ENCODE peak calls at places on chromosomes 1 and 21, in five cellular contexts. One of them, this sample, is unnamed.

GRCh38 chr21:46245213-46245915 is 16.8 kb upstream of the LSS start:
- DNase-seq in pancreas: no peak
- DNase-seq in fibroblast of the aortic adventitia: no peak
- DNase-seq in mesothelial cell of epicardium: no peak
- DNase-seq in A549: no peak
- DNase-seq in this sample: no peak

GRCh38 chr1:119083479-119083878 is 57.0 kb downstream of the WARS2 start:
- DNase-seq in mesothelial cell of epicardium: no peak
- DNase-seq in A549: no peak
- DNase-seq in fibroblast of the aortic adventitia: no peak
- DNase-seq in pancreas: no peak
- DNase-seq in this sample: no peak

GRCh38 chr1:11550664-11551283 is 71.8 kb downstream of the DISP3 start:
- DNase-seq in A549: peak
- DNase-seq in pancreas: peak
- DNase-seq in fibroblast of the aortic adventitia: peak
- DNase-seq in mesothelial cell of epicardium: peak
- DNase-seq in this sample: peak

GRCh38 chr1:15249032-15249601 is 2.1 kb downstream of the FHAD1 start:
- DNase-seq in pancreas: no peak
- DNase-seq in A549: no peak
- DNase-seq in fibroblast of the aortic adventitia: no peak
- DNase-seq in mesothelial cell of epicardium: no peak
- DNase-seq in this sample: no peak

GRCh38 chr1:3011127-3011526 is 10.1 kb upstream of the ACTRT2 start:
- DNase-seq in fibroblast of the aortic adventitia: no peak
- DNase-seq in pancreas: no peak
- DNase-seq in A549: no peak
- DNase-seq in mesothelial cell of epicardium: no peak
- DNase-seq in this sample: no peak

GRCh38 chr1:23282967-23283366 is 61.1 kb downstream of the HNRNPR start:
- DNase-seq in A549: no peak
- DNase-seq in fibroblast of the aortic adventitia: peak
- DNase-seq in mesothelial cell of epicardium: no peak
- DNase-seq in pancreas: no peak
- DNase-seq in this sample: no peak

GRCh38 chr1:221810406-221810805 is 68.5 kb upstream of the DUSP10 start:
- DNase-seq in A549: no peak
- DNase-seq in fibroblast of the aortic adventitia: peak
- DNase-seq in mesothelial cell of epicardium: no peak
- DNase-seq in pancreas: no peak
- DNase-seq in this sample: no peak

GRCh38 chr1:225813250-225813964 is 3.5 kb downstream of the EPHX1 start:
- DNase-seq in A549: peak
- DNase-seq in mesothelial cell of epicardium: no peak
- DNase-seq in fibroblast of the aortic adventitia: peak
- DNase-seq in pancreas: no peak
- DNase-seq in this sample: no peak

GRCh38 chr1:116681343-116681899 is 13.9 kb upstream of the IGSF3 start:
- DNase-seq in fibroblast of the aortic adventitia: no peak
- DNase-seq in A549: no peak
- DNase-seq in pancreas: no peak
- DNase-seq in mesothelial cell of epicardium: no peak
- DNase-seq in this sample: no peak

GRCh38 chr1:64923294-64923718 is 43.0 kb downstream of the JAK1 start:
- DNase-seq in mesothelial cell of epicardium: no peak
- DNase-seq in pancreas: no peak
- DNase-seq in fibroblast of the aortic adventitia: peak
- DNase-seq in A549: no peak
- DNase-seq in this sample: no peak

GRCh38 chr1:114108741-114109255 is 44.9 kb downstream of the SYT6 start:
- DNase-seq in A549: no peak
- DNase-seq in mesothelial cell of epicardium: no peak
- DNase-seq in pancreas: no peak
- DNase-seq in fibroblast of the aortic adventitia: no peak
- DNase-seq in this sample: no peak

GRCh38 chr1:15848929-15849774 is 1.6 kb downstream of the SPEN start:
- DNase-seq in A549: peak
- DNase-seq in pancreas: peak
- DNase-seq in mesothelial cell of epicardium: peak
- DNase-seq in fibroblast of the aortic adventitia: peak
- DNase-seq in this sample: peak

GRCh38 chr1:241918879-241919278 is 38.7 kb upstream of the BECN2 start:
- DNase-seq in mesothelial cell of epicardium: no peak
- DNase-seq in pancreas: no peak
- DNase-seq in A549: no peak
- DNase-seq in fibroblast of the aortic adventitia: peak
- DNase-seq in this sample: no peak

GRCh38 chr21:16496594-16496993 is 766.8 kb downstream of the USP25 start:
- DNase-seq in mesothelial cell of epicardium: no peak
- DNase-seq in fibroblast of the aortic adventitia: no peak
- DNase-seq in pancreas: no peak
- DNase-seq in A549: no peak
- DNase-seq in this sample: no peak

GRCh38 chr1:68319907-68320306 is 87.6 kb upstream of the WLS start:
- DNase-seq in pancreas: no peak
- DNase-seq in mesothelial cell of epicardium: no peak
- DNase-seq in A549: no peak
- DNase-seq in fibroblast of the aortic adventitia: no peak
- DNase-seq in this sample: no peak

GRCh38 chr1:119220980-119221379 is 80.5 kb upstream of the WARS2 start:
- DNase-seq in mesothelial cell of epicardium: no peak
- DNase-seq in fibroblast of the aortic adventitia: peak
- DNase-seq in A549: no peak
- DNase-seq in pancreas: no peak
- DNase-seq in this sample: no peak

GRCh38 chr1:221023482-221023881 is 144.2 kb downstream of the HLX start:
- DNase-seq in pancreas: no peak
- DNase-seq in A549: no peak
- DNase-seq in fibroblast of the aortic adventitia: no peak
- DNase-seq in mesothelial cell of epicardium: no peak
- DNase-seq in this sample: no peak

GRCh38 chr1:14822493-14822892 is 224.0 kb downstream of the KAZN start:
- DNase-seq in mesothelial cell of epicardium: no peak
- DNase-seq in fibroblast of the aortic adventitia: no peak
- DNase-seq in A549: no peak
- DNase-seq in pancreas: no peak
- DNase-seq in this sample: no peak

GRCh38 chr1:99599678-99600175 is 46.2 kb upstream of the PALMD start:
- DNase-seq in pancreas: peak
- DNase-seq in mesothelial cell of epicardium: no peak
- DNase-seq in A549: peak
- DNase-seq in fibroblast of the aortic adventitia: peak
- DNase-seq in this sample: no peak

GRCh38 chr1:26574690-26575349 is 45.3 kb downstream of the RPS6KA1 start:
- DNase-seq in mesothelial cell of epicardium: no peak
- DNase-seq in pancreas: no peak
- DNase-seq in A549: no peak
- DNase-seq in fibroblast of the aortic adventitia: peak
- DNase-seq in this sample: no peak

GRCh38 chr1:16215882-16216753 is 3.7 kb upstream of the ARHGEF19 start:
- DNase-seq in pancreas: peak
- DNase-seq in A549: peak
- DNase-seq in fibroblast of the aortic adventitia: peak
- DNase-seq in mesothelial cell of epicardium: peak
- DNase-seq in this sample: peak

GRCh38 chr1:110390692-110391232 is at the start of gene SLC16A4:
- DNase-seq in mesothelial cell of epicardium: no peak
- DNase-seq in fibroblast of the aortic adventitia: peak
- DNase-seq in A549: peak
- DNase-seq in pancreas: no peak
- DNase-seq in this sample: peak

GRCh38 chr1:3011631-3012510 is 9.4 kb upstream of the ACTRT2 start:
- DNase-seq in mesothelial cell of epicardium: no peak
- DNase-seq in A549: no peak
- DNase-seq in fibroblast of the aortic adventitia: peak
- DNase-seq in pancreas: no peak
- DNase-seq in this sample: no peak

GRCh38 chr1:94654031-94654430 is 112.5 kb upstream of the F3 start:
- DNase-seq in fibroblast of the aortic adventitia: no peak
- DNase-seq in A549: no peak
- DNase-seq in mesothelial cell of epicardium: no peak
- DNase-seq in pancreas: no peak
- DNase-seq in this sample: no peak

GRCh38 chr1:227490001-227490400 is 73.4 kb upstream of the ZNF678 start:
- DNase-seq in pancreas: no peak
- DNase-seq in mesothelial cell of epicardium: no peak
- DNase-seq in fibroblast of the aortic adventitia: no peak
- DNase-seq in A549: no peak
- DNase-seq in this sample: no peak

GRCh38 chr1:55214214-55214902 is 806 bp downstream of the USP24 start:
- DNase-seq in mesothelial cell of epicardium: peak
- DNase-seq in pancreas: peak
- DNase-seq in fibroblast of the aortic adventitia: no peak
- DNase-seq in A549: peak
- DNase-seq in this sample: peak

GRCh38 chr1:115815694-115816093 is 25.2 kb downstream of the NHLH2 start:
- DNase-seq in pancreas: no peak
- DNase-seq in A549: no peak
- DNase-seq in fibroblast of the aortic adventitia: no peak
- DNase-seq in mesothelial cell of epicardium: no peak
- DNase-seq in this sample: no peak

GRCh38 chr1:248793592-248793991 is 32.1 kb downstream of the SH3BP5L start:
- DNase-seq in A549: no peak
- DNase-seq in fibroblast of the aortic adventitia: no peak
- DNase-seq in mesothelial cell of epicardium: no peak
- DNase-seq in pancreas: no peak
- DNase-seq in this sample: no peak

GRCh38 chr1:100941098-100941527 is 45.2 kb downstream of the SLC30A7 start:
- DNase-seq in A549: no peak
- DNase-seq in fibroblast of the aortic adventitia: no peak
- DNase-seq in pancreas: no peak
- DNase-seq in mesothelial cell of epicardium: no peak
- DNase-seq in this sample: no peak

GRCh38 chr1:177934461-177934860 is 35.4 kb downstream of the SEC16B start:
- DNase-seq in mesothelial cell of epicardium: no peak
- DNase-seq in A549: no peak
- DNase-seq in pancreas: no peak
- DNase-seq in fibroblast of the aortic adventitia: no peak
- DNase-seq in this sample: no peak

GRCh38 chr1:155652951-155653350 is 35.6 kb downstream of the YY1AP1 start:
- DNase-seq in A549: no peak
- DNase-seq in pancreas: no peak
- DNase-seq in fibroblast of the aortic adventitia: no peak
- DNase-seq in mesothelial cell of epicardium: no peak
- DNase-seq in this sample: no peak

GRCh38 chr1:245045087-245045881 is 109.5 kb upstream of the KIF26B start:
- DNase-seq in fibroblast of the aortic adventitia: peak
- DNase-seq in A549: no peak
- DNase-seq in mesothelial cell of epicardium: no peak
- DNase-seq in pancreas: peak
- DNase-seq in this sample: no peak

GRCh38 chr1:112079446-112079845 is 90.0 kb upstream of the KCND3 start:
- DNase-seq in pancreas: no peak
- DNase-seq in A549: no peak
- DNase-seq in mesothelial cell of epicardium: no peak
- DNase-seq in fibroblast of the aortic adventitia: no peak
- DNase-seq in this sample: no peak

GRCh38 chr1:65009176-65009575 is 42.8 kb upstream of the JAK1 start:
- DNase-seq in mesothelial cell of epicardium: no peak
- DNase-seq in fibroblast of the aortic adventitia: no peak
- DNase-seq in A549: no peak
- DNase-seq in pancreas: no peak
- DNase-seq in this sample: no peak

GRCh38 chr1:35598895-35599294 is 25.8 kb downstream of the TFAP2E start:
- DNase-seq in pancreas: no peak
- DNase-seq in fibroblast of the aortic adventitia: no peak
- DNase-seq in mesothelial cell of epicardium: no peak
- DNase-seq in A549: no peak
- DNase-seq in this sample: no peak

GRCh38 chr21:27212444-27212843 is 245.6 kb upstream of the ADAMTS5 start:
- DNase-seq in mesothelial cell of epicardium: no peak
- DNase-seq in pancreas: no peak
- DNase-seq in A549: no peak
- DNase-seq in fibroblast of the aortic adventitia: peak
- DNase-seq in this sample: no peak

GRCh38 chr21:27219068-27219467 is 252.2 kb upstream of the ADAMTS5 start:
- DNase-seq in A549: no peak
- DNase-seq in mesothelial cell of epicardium: no peak
- DNase-seq in pancreas: no peak
- DNase-seq in fibroblast of the aortic adventitia: peak
- DNase-seq in this sample: no peak

GRCh38 chr21:27213328-27213727 is 246.4 kb upstream of the ADAMTS5 start:
- DNase-seq in pancreas: no peak
- DNase-seq in mesothelial cell of epicardium: no peak
- DNase-seq in A549: no peak
- DNase-seq in fibroblast of the aortic adventitia: peak
- DNase-seq in this sample: no peak
- TF ChIP-seq CTCF in pancreas: no peak
- TF ChIP-seq CTCF in mesothelial cell of epicardium: no peak
- TF ChIP-seq CTCF in A549: no peak
- TF ChIP-seq CTCF in fibroblast of the aortic adventitia: peak
- TF ChIP-seq CTCF in this sample: peak

DNA sequence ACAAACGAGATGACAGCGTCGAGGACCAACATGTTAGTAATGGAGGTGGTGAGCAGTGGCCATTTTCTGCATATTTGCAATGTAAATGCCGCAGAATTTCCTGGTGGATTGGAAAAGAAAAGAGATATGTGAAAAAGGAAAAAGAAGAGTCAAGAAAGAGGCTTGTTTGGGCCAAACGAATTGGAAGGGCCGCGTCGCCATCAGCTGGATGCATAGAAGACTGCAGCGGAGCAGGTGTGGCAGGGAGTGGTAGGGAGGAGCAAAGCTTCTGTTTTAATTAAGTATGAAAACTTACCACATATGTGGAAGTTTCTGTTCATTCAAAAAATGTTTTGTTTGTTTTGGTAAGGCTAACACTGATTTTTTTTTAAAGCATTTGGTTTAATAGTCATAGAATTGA is 690.7 kb downstream of the NCAM2 start:
- DNase-seq in A549: no peak
- DNase-seq in pancreas: no peak
- DNase-seq in mesothelial cell of epicardium: no peak
- DNase-seq in fibroblast of the aortic adventitia: peak
- DNase-seq in this sample: no peak
- TF ChIP-seq CTCF in A549: no peak
- TF ChIP-seq CTCF in pancreas: no peak
- TF ChIP-seq CTCF in mesothelial cell of epicardium: no peak
- TF ChIP-seq CTCF in fibroblast of the aortic adventitia: peak
- TF ChIP-seq CTCF in this sample: peak

GRCh38 chr1:170067253-170067819 is 7.2 kb downstream of the KIFAP3 start:
- DNase-seq in A549: no peak
- DNase-seq in fibroblast of the aortic adventitia: peak
- DNase-seq in pancreas: no peak
- DNase-seq in mesothelial cell of epicardium: no peak
- DNase-seq in this sample: no peak
- TF ChIP-seq CTCF in A549: no peak
- TF ChIP-seq CTCF in fibroblast of the aortic adventitia: no peak
- TF ChIP-seq CTCF in pancreas: no peak
- TF ChIP-seq CTCF in mesothelial cell of epicardium: no peak
- TF ChIP-seq CTCF in this sample: no peak

GRCh38 chr1:57072775-57073174 is 107.0 kb upstream of the C8B start:
- DNase-seq in mesothelial cell of epicardium: no peak
- DNase-seq in A549: no peak
- DNase-seq in pancreas: no peak
- DNase-seq in fibroblast of the aortic adventitia: no peak
- DNase-seq in this sample: no peak
- TF ChIP-seq CTCF in mesothelial cell of epicardium: peak
- TF ChIP-seq CTCF in A549: no peak
- TF ChIP-seq CTCF in pancreas: no peak
- TF ChIP-seq CTCF in fibroblast of the aortic adventitia: peak
- TF ChIP-seq CTCF in this sample: peak

GRCh38 chr1:174358786-174359453 is 88.8 kb upstream of the GPR52 start:
- DNase-seq in A549: no peak
- DNase-seq in mesothelial cell of epicardium: no peak
- DNase-seq in pancreas: no peak
- DNase-seq in fibroblast of the aortic adventitia: no peak
- DNase-seq in this sample: no peak
- TF ChIP-seq CTCF in A549: no peak
- TF ChIP-seq CTCF in mesothelial cell of epicardium: no peak
- TF ChIP-seq CTCF in pancreas: no peak
- TF ChIP-seq CTCF in fibroblast of the aortic adventitia: no peak
- TF ChIP-seq CTCF in this sample: no peak

This sample was measured in neural crest cell.